ENCODE peak calls at places on chromosomes 13 and 19, in eight cellular contexts. C is HT1080; P is HEK293T; L is activated gamma-delta T cell treated with anti-CD3 and anti-CD28 coated beads, Interleukin-2, amount 50 U/mL, for 16 hours; U is NCI-H2081 treated with DMSO at 0.1 percent for 48 hours; F is head of caudate nucleus; G is cerebellar cortex; H is sigmoid colon. D is an unnamed sample.

GRCh38 chr13:44507639-44508038 is 68.5 kb downstream of the TSC22D1 start:
- DNase-seq in C (no peak), P (no peak), L (no peak), U (no peak), F (no peak), G (no peak), H (no peak), D (no peak)

GRCh38 chr19:21483589-21484170 is 21.7 kb upstream of the ZNF429 start:
- DNase-seq in C (peak), P (peak), L (peak), U (no peak), F (peak), G (no peak), H (peak), D (no peak)

GRCh38 chr19:18397242-18398202 is at the start of gene LRRC25:
- DNase-seq in C (no peak), P (no peak), L (no peak), U (no peak), F (no peak), G (no peak), H (peak), D (no peak)

GRCh38 chr13:60944016-60944415 is 471.6 kb downstream of the PCDH20 start:
- DNase-seq in C (no peak), P (no peak), L (no peak), U (no peak), F (no peak), G (no peak), H (no peak), D (no peak)

GRCh38 chr19:41575998-41576397 is at the start of gene CEACAM21:
- DNase-seq in C (no peak), P (no peak), L (no peak), U (no peak), F (no peak), G (no peak), H (no peak), D (no peak)

GRCh38 chr19:56120371-56121179 is 520 bp downstream of the ZNF787 start:
- DNase-seq in C (peak), P (peak), L (peak), U (no peak), F (peak), G (peak), H (peak), D (peak)

GRCh38 chr19:2239173-2239572 is 2.5 kb downstream of the SF3A2 start:
- DNase-seq in C (no peak), P (no peak), L (no peak), U (no peak), F (no peak), G (no peak), H (no peak), D (no peak)

GRCh38 chr13:80611310-80611709 is 270.4 kb upstream of the SPRY2 start:
- DNase-seq in C (no peak), P (no peak), L (no peak), U (no peak), F (no peak), G (no peak), H (no peak), D (no peak)

GRCh38 chr19:35006342-35006998 is 6.3 kb downstream of the GRAMD1A start:
- DNase-seq in C (peak), P (no peak), L (no peak), U (no peak), F (no peak), G (no peak), H (no peak), D (peak)

GRCh38 chr13:48126944-48127814 is 32.3 kb upstream of the MED4 start:
- DNase-seq in C (peak), P (peak), L (peak), U (peak), F (peak), G (peak), H (peak), D (peak)

GRCh38 chr13:110812111-110812868 is 98.8 kb downstream of the ING1 start:
- DNase-seq in C (no peak), P (no peak), L (no peak), U (no peak), F (no peak), G (no peak), H (no peak), D (no peak)

GRCh38 chr19:35045667-35046300 is 4.3 kb downstream of the HPN start:
- DNase-seq in C (peak), P (peak), L (no peak), U (no peak), F (no peak), G (no peak), H (no peak), D (peak)

GRCh38 chr19:45800009-45800553 is 7.4 kb upstream of the DMWD start:
- DNase-seq in C (peak), P (no peak), L (no peak), U (no peak), F (no peak), G (no peak), H (no peak), D (no peak)

GRCh38 chr13:108902557-108903155 is 273.2 kb downstream of the MYO16 start:
- DNase-seq in C (no peak), P (no peak), L (no peak), U (no peak), F (no peak), G (no peak), H (no peak), D (no peak)

GRCh38 chr13:21825801-21826200 is 154.9 kb downstream of the FGF9 start:
- DNase-seq in C (no peak), P (no peak), L (no peak), U (no peak), F (no peak), G (no peak), H (no peak), D (no peak)

GRCh38 chr13:24668511-24668910 is 11.7 kb upstream of the ATP12A start:
- DNase-seq in C (no peak), P (no peak), L (no peak), U (no peak), F (no peak), G (no peak), H (no peak), D (no peak)

GRCh38 chr13:109998808-109999528 is 212.6 kb upstream of the IRS2 start:
- DNase-seq in C (peak), P (no peak), L (no peak), U (no peak), F (no peak), G (no peak), H (no peak), D (peak)

GRCh38 chr13:30256713-30257432 is 50.5 kb downstream of the KATNAL1 start:
- DNase-seq in C (no peak), P (no peak), L (no peak), U (no peak), F (no peak), G (peak), H (no peak), D (no peak)

GRCh38 chr13:98195054-98195791 is 18.2 kb upstream of the RNF113B start:
- DNase-seq in C (no peak), P (no peak), L (no peak), U (no peak), F (no peak), G (no peak), H (no peak), D (no peak)

GRCh38 chr19:10305139-10305806 is 4.3 kb downstream of the ZGLP1 start:
- DNase-seq in C (no peak), P (no peak), L (no peak), U (no peak), F (peak), G (no peak), H (no peak), D (no peak)

GRCh38 chr13:83350569-83350968 is 531.7 kb downstream of the SLITRK1 start:
- DNase-seq in C (peak), P (no peak), L (no peak), U (no peak), F (no peak), G (no peak), H (no peak), D (peak)

GRCh38 chr13:43663474-43664090 is 123.2 kb downstream of the ENOX1 start:
- DNase-seq in C (no peak), P (no peak), L (no peak), U (no peak), F (no peak), G (no peak), H (no peak), D (no peak)

GRCh38 chr19:1113278-1113985 is 9.6 kb downstream of the GPX4 start:
- DNase-seq in C (peak), P (peak), L (peak), U (no peak), F (peak), G (peak), H (peak), D (peak)

GRCh38 chr19:45423589-45424190 is at the start of gene ERCC1:
- DNase-seq in C (peak), P (peak), L (no peak), U (peak), F (peak), G (peak), H (peak), D (peak)

GRCh38 chr13:27528908-27529307 is 78.5 kb upstream of the MTIF3 start:
- DNase-seq in C (no peak), P (no peak), L (no peak), U (no peak), F (no peak), G (no peak), H (no peak), D (no peak)

GRCh38 chr19:4327252-4327876 is 11.3 kb downstream of the STAP2 start:
- DNase-seq in C (no peak), P (peak), L (peak), U (no peak), F (peak), G (peak), H (peak), D (peak)

GRCh38 chr13:108070491-108070890 is 144.8 kb downstream of the LIG4 start:
- DNase-seq in C (no peak), P (no peak), L (no peak), U (no peak), F (peak), G (no peak), H (no peak), D (no peak)

GRCh38 chr19:7348587-7349230 is at the start of gene ARHGEF18:
- DNase-seq in C (no peak), P (no peak), L (no peak), U (no peak), F (no peak), G (no peak), H (peak), D (no peak)

GRCh38 chr19:58450836-58451357 is 525 bp upstream of the ZNF324B start:
- DNase-seq in C (no peak), P (no peak), L (no peak), U (no peak), F (no peak), G (no peak), H (no peak), D (no peak)

GRCh38 chr13:46126074-46126473 is 21.2 kb upstream of the CPB2 start:
- DNase-seq in C (no peak), P (no peak), L (no peak), U (no peak), F (no peak), G (no peak), H (no peak), D (no peak)

GRCh38 chr19:964116-964520 is 20.0 kb upstream of the WDR18 start:
- DNase-seq in C (no peak), P (no peak), L (no peak), U (no peak), F (no peak), G (no peak), H (no peak), D (no peak)

GRCh38 chr13:23500858-23501257 is 67.4 kb upstream of the SACS start:
- DNase-seq in C (peak), P (no peak), L (no peak), U (no peak), F (no peak), G (no peak), H (no peak), D (no peak)

GRCh38 chr19:19866599-19867248 is 1.0 kb downstream of the ZNF253 start:
- DNase-seq in C (no peak), P (no peak), L (peak), U (no peak), F (no peak), G (peak), H (no peak), D (no peak)

GRCh38 chr13:27920677-27921420 is 1.0 kb downstream of the PDX1 start:
- DNase-seq in C (no peak), P (no peak), L (no peak), U (no peak), F (no peak), G (no peak), H (no peak), D (peak)

GRCh38 chr19:4870025-4870700 is 2.7 kb upstream of the PLIN3 start:
- DNase-seq in C (peak), P (no peak), L (no peak), U (no peak), F (no peak), G (no peak), H (no peak), D (peak)

GRCh38 chr13:73223372-73223781 is 164.6 kb downstream of the KLF5 start:
- DNase-seq in C (no peak), P (no peak), L (no peak), U (no peak), F (no peak), G (no peak), H (no peak), D (no peak)

GRCh38 chr19:1102407-1103106 is 1.2 kb upstream of the GPX4 start:
- DNase-seq in C (peak), P (no peak), L (peak), U (no peak), F (no peak), G (no peak), H (no peak), D (no peak)

GRCh38 chr13:43264460-43264859 is 241.1 kb downstream of the DNAJC15 start:
- DNase-seq in C (no peak), P (no peak), L (no peak), U (no peak), F (no peak), G (no peak), H (no peak), D (no peak)

D was measured in A549.